ENCODE peak calls at places on chromosomes 16 and 17, in eight cellular contexts. H, D, N, X, E, A, Y and R are unnamed samples.

GRCh38 chr17:14356043-14356637 is 55.3 kb downstream of the HS3ST3B1 start:
- DNase-seq in H (no peak), D (no peak), N (no peak), X (no peak), E (no peak), A (no peak), Y (no peak), R (no peak)

GRCh38 chr17:81333626-81334368 is 38.7 kb upstream of the SLC38A10 start:
- DNase-seq in H (no peak), D (no peak), N (no peak), X (no peak), E (no peak), A (no peak), Y (no peak), R (no peak)

GRCh38 chr16:62041401-62041800 is 5.2 kb upstream of the CDH8 start:
- DNase-seq in H (peak; percentile 84), D (no peak), N (no peak), X (no peak), E (peak; percentile 9), A (no peak), Y (no peak), R (no peak)

GRCh38 chr16:53817117-53817516 is 113.2 kb downstream of the FTO start:
- DNase-seq in H (no peak), D (no peak), N (no peak), X (no peak), E (no peak), A (no peak), Y (no peak), R (no peak)

GRCh38 chr17:55729484-55729883 is 6.8 kb upstream of the TMEM100 start:
- DNase-seq in H (no peak), D (no peak), N (no peak), X (no peak), E (no peak), A (no peak), Y (no peak), R (no peak)

GRCh38 chr17:18332909-18333489 is 17.9 kb downstream of the SMCR8 start:
- DNase-seq in H (no peak), D (no peak), N (no peak), X (no peak), E (no peak), A (no peak), Y (no peak), R (no peak)

GRCh38 chr17:62587554-62587953 is 39.9 kb upstream of the MRC2 start:
- DNase-seq in H (no peak), D (no peak), N (no peak), X (no peak), E (no peak), A (no peak), Y (no peak), R (no peak)

GRCh38 chr17:19646788-19647696 is 1.5 kb upstream of the ALDH3A2 start:
- DNase-seq in H (peak; percentile 21), D (no peak), N (no peak), X (no peak), E (no peak), A (no peak), Y (no peak), R (no peak)

GRCh38 chr16:86229866-86230656 is 280.3 kb upstream of the FOXF1 start:
- DNase-seq in H (no peak), D (no peak), N (no peak), X (no peak), E (no peak), A (no peak), Y (no peak), R (no peak)

GRCh38 chr17:42535400-42536047 is 517 bp upstream of the NAGLU start:
- DNase-seq in H (no peak), D (no peak), N (no peak), X (no peak), E (no peak), A (no peak), Y (no peak), R (no peak)

GRCh38 chr17:47802341-47803022 is 19.1 kb downstream of the OSBPL7 start:
- DNase-seq in H (peak; percentile 82), D (no peak), N (no peak), X (peak; percentile 35), E (peak; percentile 65), A (peak; percentile 64), Y (no peak), R (peak; percentile 9)

GRCh38 chr16:84228321-84228838 is 11.4 kb downstream of the KCNG4 start:
- DNase-seq in H (peak; percentile 31), D (peak; percentile 80), N (peak; percentile 86), X (no peak), E (peak; percentile 18), A (no peak), Y (peak; percentile 84), R (no peak)

GRCh38 chr16:66705790-66706505 is 9.4 kb upstream of the CMTM4 start:
- DNase-seq in H (no peak), D (peak; percentile 76), N (peak; percentile 76), X (no peak), E (peak; percentile 83), A (peak; percentile 73), Y (peak; percentile 81), R (no peak)

GRCh38 chr17:8707591-8708453 is 36.8 kb downstream of the CCDC42 start:
- DNase-seq in H (no peak), D (no peak), N (no peak), X (no peak), E (no peak), A (no peak), Y (no peak), R (no peak)

GRCh38 chr16:89953671-89954406 is 5.3 kb downstream of the DEF8 start:
- DNase-seq in H (no peak), D (no peak), N (no peak), X (no peak), E (no peak), A (no peak), Y (no peak), R (no peak)

GRCh38 chr16:79994413-79994812 is 393.9 kb upstream of the MAF start:
- DNase-seq in H (no peak), D (no peak), N (no peak), X (no peak), E (no peak), A (no peak), Y (no peak), R (no peak)

GRCh38 chr17:57873261-57874057 is 23.6 kb upstream of the MRPS23 start:
- DNase-seq in H (no peak), D (peak; percentile 9), N (no peak), X (no peak), E (no peak), A (no peak), Y (no peak), R (no peak)

GRCh38 chr16:28863929-28864886 is 565 bp downstream of the SH2B1 start:
- DNase-seq in H (peak; percentile 39), D (no peak), N (no peak), X (peak; percentile 31), E (peak; percentile 70), A (no peak), Y (no peak), R (no peak)

GRCh38 chr16:8819635-8820034 is 22.0 kb downstream of the PMM2 start:
- DNase-seq in H (no peak), D (no peak), N (no peak), X (no peak), E (no peak), A (no peak), Y (no peak), R (no peak)

GRCh38 chr17:65901394-65901793 is 290.5 kb downstream of the CEP112 start:
- DNase-seq in H (no peak), D (no peak), N (no peak), X (no peak), E (no peak), A (no peak), Y (no peak), R (no peak)

GRCh38 chr16:12158428-12158827 is 181.9 kb downstream of the SNX29 start:
- DNase-seq in H (no peak), D (no peak), N (no peak), X (no peak), E (no peak), A (no peak), Y (no peak), R (no peak)

GRCh38 chr16:24998201-24998600 is 17.0 kb downstream of the ARHGAP17 start:
- DNase-seq in H (no peak), D (no peak), N (no peak), X (no peak), E (no peak), A (no peak), Y (no peak), R (no peak)
- H3K9me3 ChIP-seq in H (no peaks in the 10 kb centered on the region), D (no peaks in the 10 kb centered on the region), N (no peaks in the 10 kb centered on the region), X (no peaks in the 10 kb centered on the region), E (no peaks in the 10 kb centered on the region), A (no peaks in the 10 kb centered on the region), Y (no peaks in the 10 kb centered on the region), R (no peaks in the 10 kb centered on the region)

DNA sequence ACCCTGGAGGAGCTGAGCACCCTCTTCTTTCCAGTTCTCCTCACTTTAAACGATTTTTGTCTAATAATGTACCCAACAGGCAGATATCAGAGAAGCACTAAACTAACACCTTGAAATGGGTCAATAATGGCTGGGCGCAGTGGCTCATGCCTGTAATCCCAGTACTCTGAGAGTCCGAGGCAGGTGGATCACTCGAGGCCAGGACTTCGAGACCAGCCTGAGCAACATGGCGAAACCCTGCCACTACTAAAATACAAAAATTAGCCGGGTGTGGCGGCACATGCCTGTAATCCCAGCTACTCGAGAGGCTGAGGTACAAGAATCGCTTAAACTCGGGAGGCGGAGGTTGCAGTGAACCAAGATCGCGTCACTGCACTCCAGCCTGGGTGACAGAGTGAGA is 57.4 kb downstream of the ZFHX3 start:
- DNase-seq in H (no peak), D (no peak), N (no peak), X (no peak), E (no peak), A (no peak), Y (no peak), R (no peak)
- H3K4me1 ChIP-seq in H (peaks cover 55% of the 10 kb centered on the region), D (peaks cover 74% of the 10 kb centered on the region), N (peaks cover 82% of the 10 kb centered on the region), X (no peaks in the 10 kb centered on the region), E (peaks cover 15% of the 10 kb centered on the region), A (peaks cover 97% of the 10 kb centered on the region), Y (peaks cover 82% of the 10 kb centered on the region), R (peaks cover 1% of the 10 kb centered on the region)

GRCh38 chr16:72425571-72426341 is 253.8 kb upstream of the PMFBP1 start:
- DNase-seq in H (no peak), D (no peak), N (no peak), X (no peak), E (no peak), A (no peak), Y (no peak), R (no peak)
- H3K9me3 ChIP-seq in H (peaks cover 23% of the 10 kb centered on the region), D (peaks cover 24% of the 10 kb centered on the region), N (no peaks in the 10 kb centered on the region), X (no peaks in the 10 kb centered on the region), E (peaks cover 14% of the 10 kb centered on the region), A (peaks cover 10% of the 10 kb centered on the region), Y (no peaks in the 10 kb centered on the region), R (no peaks in the 10 kb centered on the region)

DNA sequence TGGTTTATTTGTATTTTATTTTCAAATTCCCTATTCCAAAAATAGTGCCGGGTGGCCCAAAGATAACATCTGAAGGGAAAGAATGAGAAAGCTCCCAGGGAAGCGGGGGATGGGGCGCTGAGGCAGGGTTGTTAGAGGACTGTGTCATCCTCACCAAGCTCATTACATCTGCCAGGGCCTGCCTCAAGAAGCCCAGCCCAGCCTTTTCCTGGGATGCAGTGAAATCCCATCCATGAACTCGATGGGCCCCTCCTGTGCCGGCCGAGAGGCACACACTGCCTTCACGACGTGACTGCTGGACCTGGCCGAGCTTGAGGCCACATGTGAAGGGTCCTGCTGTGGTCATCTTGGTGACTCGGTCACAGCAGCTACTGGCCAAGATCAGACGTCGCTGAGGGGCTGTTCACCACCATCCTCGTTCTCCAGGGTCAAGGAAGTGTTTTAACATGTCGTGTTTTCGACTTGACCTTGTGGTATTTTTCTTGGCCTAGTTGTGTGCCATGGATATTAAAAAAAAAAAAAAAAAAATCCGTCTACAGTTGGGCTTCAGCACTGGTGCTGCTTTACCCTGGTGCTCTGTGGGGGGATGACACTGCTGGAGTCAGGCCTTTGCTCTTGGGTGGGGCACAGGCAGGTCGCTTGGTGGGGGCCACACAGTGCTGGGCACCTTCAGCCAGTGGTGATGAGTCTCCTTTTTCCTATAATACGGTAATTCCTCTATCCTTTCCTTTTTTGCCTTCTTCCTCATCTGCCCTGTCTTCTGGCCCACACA is 4.9 kb downstream of the TIMM22 start:
- DNase-seq in H (no peak), D (no peak), N (peak; percentile 66), X (no peak), E (no peak), A (no peak), Y (peak; percentile 71), R (no peak)
- H3K4me1 ChIP-seq in H (peaks cover 4% of the 10 kb centered on the region), D (peaks cover 91% of the 10 kb centered on the region), N (peaks cover 76% of the 10 kb centered on the region), X (peaks cover 11% of the 10 kb centered on the region), E (peaks cover 20% of the 10 kb centered on the region), A (peaks cover 92% of the 10 kb centered on the region), Y (peaks cover 86% of the 10 kb centered on the region), R (no peaks in the 10 kb centered on the region)